ENCODE peak calls at places on chromosomes 16 and 17, in seven cellular contexts. One of them, this sample, is unnamed.

GRCh38 chr17:59469786-59470485 is 95.5 kb upstream of the DHX40 start:
- DNase-seq in colonic mucosa: no peak
- DNase-seq in psoas muscle: no peak
- DNase-seq in K562: no peak
- DNase-seq in fibroblast of lung: no peak
- DNase-seq in fibroblast of mammary gland: no peak
- DNase-seq in vagina: no peak
- DNase-seq in this sample: no peak

GRCh38 chr16:85564277-85565051 is 48.7 kb upstream of the GSE1 start:
- DNase-seq in colonic mucosa: no peak
- DNase-seq in psoas muscle: peak; percentile 63
- DNase-seq in K562: no peak
- DNase-seq in fibroblast of lung: no peak
- DNase-seq in fibroblast of mammary gland: no peak
- DNase-seq in vagina: no peak
- DNase-seq in this sample: no peak

GRCh38 chr17:75036643-75037268 is 10.0 kb downstream of the ATP5PD start:
- DNase-seq in colonic mucosa: peak; percentile 92
- DNase-seq in psoas muscle: peak; percentile 90
- DNase-seq in K562: peak; percentile 79
- DNase-seq in fibroblast of lung: peak; percentile 71
- DNase-seq in fibroblast of mammary gland: peak; percentile 97
- DNase-seq in vagina: no peak
- DNase-seq in this sample: peak; percentile 90

GRCh38 chr16:58186176-58186944 is 11.5 kb downstream of the CSNK2A2 start:
- DNase-seq in colonic mucosa: no peak
- DNase-seq in psoas muscle: no peak
- DNase-seq in K562: no peak
- DNase-seq in fibroblast of lung: no peak
- DNase-seq in fibroblast of mammary gland: no peak
- DNase-seq in vagina: no peak
- DNase-seq in this sample: no peak

GRCh38 chr17:8300629-8301242 is 5.5 kb upstream of the SLC25A35 start:
- DNase-seq in colonic mucosa: peak; percentile 47
- DNase-seq in psoas muscle: peak; percentile 43
- DNase-seq in K562: peak; percentile 63
- DNase-seq in fibroblast of lung: peak; percentile 58
- DNase-seq in fibroblast of mammary gland: peak; percentile 67
- DNase-seq in vagina: no peak
- DNase-seq in this sample: peak; percentile 74

GRCh38 chr16:29029168-29029994 is 44.5 kb downstream of the LAT start:
- DNase-seq in colonic mucosa: peak; percentile 12
- DNase-seq in psoas muscle: peak; percentile 25
- DNase-seq in K562: peak; percentile 81
- DNase-seq in fibroblast of lung: peak; percentile 97
- DNase-seq in fibroblast of mammary gland: peak; percentile 99
- DNase-seq in vagina: no peak
- DNase-seq in this sample: peak; percentile 95

GRCh38 chr17:9332164-9332527 is 243.5 kb downstream of the STX8 start:
- DNase-seq in colonic mucosa: no peak
- DNase-seq in psoas muscle: no peak
- DNase-seq in K562: no peak
- DNase-seq in fibroblast of lung: peak; percentile 78
- DNase-seq in fibroblast of mammary gland: peak; percentile 21
- DNase-seq in vagina: no peak
- DNase-seq in this sample: no peak

GRCh38 chr16:27314161-27314723 is 468 bp downstream of the IL4R start:
- DNase-seq in colonic mucosa: peak; percentile 65
- DNase-seq in psoas muscle: peak; percentile 54
- DNase-seq in K562: peak; percentile 26
- DNase-seq in fibroblast of lung: peak; percentile 93
- DNase-seq in fibroblast of mammary gland: peak; percentile 98
- DNase-seq in vagina: no peak
- DNase-seq in this sample: peak; percentile 98

GRCh38 chr17:58525239-58525638 is 10.8 kb upstream of the MTMR4 start:
- DNase-seq in colonic mucosa: no peak
- DNase-seq in psoas muscle: peak; percentile 63
- DNase-seq in K562: no peak
- DNase-seq in fibroblast of lung: peak; percentile 90
- DNase-seq in fibroblast of mammary gland: peak; percentile 86
- DNase-seq in vagina: no peak
- DNase-seq in this sample: peak; percentile 97

GRCh38 chr16:73012341-73012740 is 35.6 kb downstream of the ZFHX3 start:
- DNase-seq in colonic mucosa: no peak
- DNase-seq in psoas muscle: no peak
- DNase-seq in K562: no peak
- DNase-seq in fibroblast of lung: no peak
- DNase-seq in fibroblast of mammary gland: no peak
- DNase-seq in vagina: no peak
- DNase-seq in this sample: no peak

GRCh38 chr17:83152745-83153611 is 73.6 kb downstream of the METRNL start:
- DNase-seq in colonic mucosa: no peak
- DNase-seq in psoas muscle: peak; percentile 67
- DNase-seq in K562: no peak
- DNase-seq in fibroblast of lung: no peak
- DNase-seq in fibroblast of mammary gland: no peak
- DNase-seq in vagina: peak; percentile 72
- DNase-seq in this sample: no peak

GRCh38 chr17:64920026-64920418 is 744 bp upstream of the LRRC37A3 start:
- DNase-seq in colonic mucosa: peak; percentile 41
- DNase-seq in psoas muscle: peak; percentile 33
- DNase-seq in K562: no peak
- DNase-seq in fibroblast of lung: no peak
- DNase-seq in fibroblast of mammary gland: peak; percentile 11
- DNase-seq in vagina: no peak
- DNase-seq in this sample: peak; percentile 17

GRCh38 chr16:50024207-50024606 is 818 bp upstream of the CNEP1R1 start:
- DNase-seq in colonic mucosa: no peak
- DNase-seq in psoas muscle: no peak
- DNase-seq in K562: no peak
- DNase-seq in fibroblast of lung: no peak
- DNase-seq in fibroblast of mammary gland: no peak
- DNase-seq in vagina: no peak
- DNase-seq in this sample: no peak

GRCh38 chr17:6092182-6092922 is 22.2 kb downstream of the WSCD1 start:
- DNase-seq in colonic mucosa: no peak
- DNase-seq in psoas muscle: no peak
- DNase-seq in K562: no peak
- DNase-seq in fibroblast of lung: no peak
- DNase-seq in fibroblast of mammary gland: no peak
- DNase-seq in vagina: no peak
- DNase-seq in this sample: no peak

GRCh38 chr17:9028171-9028570 is 6.9 kb downstream of the NTN1 start:
- DNase-seq in colonic mucosa: no peak
- DNase-seq in psoas muscle: no peak
- DNase-seq in K562: no peak
- DNase-seq in fibroblast of lung: no peak
- DNase-seq in fibroblast of mammary gland: no peak
- DNase-seq in vagina: no peak
- DNase-seq in this sample: no peak

GRCh38 chr16:71848622-71849021 is 2.8 kb downstream of the ATXN1L start:
- DNase-seq in colonic mucosa: no peak
- DNase-seq in psoas muscle: no peak
- DNase-seq in K562: no peak
- DNase-seq in fibroblast of lung: no peak
- DNase-seq in fibroblast of mammary gland: no peak
- DNase-seq in vagina: no peak
- DNase-seq in this sample: no peak

GRCh38 chr17:50018909-50019308 is 23.9 kb upstream of the DLX3 start:
- DNase-seq in colonic mucosa: no peak
- DNase-seq in psoas muscle: no peak
- DNase-seq in K562: no peak
- DNase-seq in fibroblast of lung: peak; percentile 34
- DNase-seq in fibroblast of mammary gland: no peak
- DNase-seq in vagina: no peak
- DNase-seq in this sample: no peak

DNA sequence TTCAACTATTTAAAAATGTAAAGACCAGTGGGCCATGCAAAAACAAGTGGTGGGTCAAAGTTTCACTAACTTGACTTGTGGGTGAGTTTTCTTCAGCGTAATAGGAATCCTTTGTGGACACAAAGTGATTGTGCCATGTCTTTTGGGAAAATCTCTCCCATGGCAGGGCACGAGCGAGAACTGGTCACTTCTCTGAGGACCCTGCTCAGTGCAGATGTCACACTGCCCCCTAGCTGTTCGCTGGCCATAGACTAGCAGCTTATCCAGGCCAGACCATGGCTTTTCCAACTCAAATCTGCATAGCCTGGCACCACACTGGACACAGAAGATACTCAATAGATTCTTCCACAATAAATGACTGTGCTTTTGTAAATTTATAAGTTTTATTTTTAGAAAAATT is 306.0 kb upstream of the CCL2 start:
- DNase-seq in colonic mucosa: no peak
- DNase-seq in psoas muscle: no peak
- DNase-seq in K562: peak; percentile 66
- DNase-seq in fibroblast of lung: peak; percentile 6
- DNase-seq in fibroblast of mammary gland: no peak
- DNase-seq in vagina: no peak
- DNase-seq in this sample: no peak
- TF ChIP-seq CTCF in colonic mucosa: no peak
- TF ChIP-seq CTCF in psoas muscle: no peak
- TF ChIP-seq CTCF in K562: peak; percentile 89
- TF ChIP-seq CTCF in fibroblast of lung: no peak
- TF ChIP-seq CTCF in fibroblast of mammary gland: peak; percentile 23
- TF ChIP-seq CTCF in vagina: no peak
- TF ChIP-seq CTCF in this sample: peak; percentile 4

GRCh38 chr16:15846510-15846909 is 10.3 kb downstream of the MYH11 start:
- DNase-seq in colonic mucosa: no peak
- DNase-seq in psoas muscle: no peak
- DNase-seq in K562: no peak
- DNase-seq in fibroblast of lung: no peak
- DNase-seq in fibroblast of mammary gland: no peak
- DNase-seq in vagina: no peak
- DNase-seq in this sample: no peak
- H3K4me3 ChIP-seq in colonic mucosa: no peak overlapping the region
- H3K4me3 ChIP-seq in psoas muscle: no peak overlapping the region
- H3K4me3 ChIP-seq in K562: no peak overlapping the region
- H3K4me3 ChIP-seq in fibroblast of lung: no peak overlapping the region
- H3K4me3 ChIP-seq in fibroblast of mammary gland: no peak overlapping the region
- H3K4me3 ChIP-seq in vagina: peak overlapping the region; percentile 10
- H3K4me3 ChIP-seq in this sample: no peak overlapping the region

DNA sequence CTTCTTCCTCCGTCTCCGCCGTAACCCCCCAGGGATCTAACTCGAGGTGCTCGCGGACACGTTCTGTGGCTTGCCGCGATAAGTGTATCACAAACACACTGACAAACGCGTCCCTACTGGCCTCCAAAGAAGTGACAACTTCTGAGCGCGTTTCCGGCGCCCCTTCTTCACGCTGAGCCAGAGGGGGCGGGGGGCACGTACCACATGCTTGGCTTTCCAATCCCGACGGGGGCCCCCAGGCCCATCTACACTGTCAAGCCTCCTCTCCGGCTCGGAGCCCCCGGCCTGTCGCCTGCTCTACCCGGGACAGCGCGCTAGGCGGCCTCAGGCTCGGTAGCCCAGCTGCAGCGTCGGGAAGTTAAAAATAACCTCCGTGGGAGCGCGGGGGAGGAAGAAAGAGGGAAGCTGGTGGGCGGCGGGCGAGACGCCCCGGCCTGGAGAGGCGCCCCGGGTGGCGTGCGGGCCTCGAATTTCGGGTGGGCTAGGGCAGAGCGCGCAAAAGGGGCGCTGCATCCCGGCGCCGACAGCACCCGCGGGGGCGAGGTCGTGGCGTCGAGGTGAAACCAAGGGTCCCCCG is 676 bp upstream of the SPHK1 start:
- DNase-seq in colonic mucosa: peak; percentile 44
- DNase-seq in psoas muscle: peak; percentile 54
- DNase-seq in K562: peak; percentile 57
- DNase-seq in fibroblast of lung: peak; percentile 66
- DNase-seq in fibroblast of mammary gland: peak; percentile 53
- DNase-seq in vagina: no peak
- DNase-seq in this sample: peak; percentile 63
- TF ChIP-seq CTCF in colonic mucosa: no peak
- TF ChIP-seq CTCF in psoas muscle: peak; percentile 38
- TF ChIP-seq CTCF in K562: peak; percentile 40
- TF ChIP-seq CTCF in fibroblast of lung: no peak
- TF ChIP-seq CTCF in fibroblast of mammary gland: peak; percentile 11
- TF ChIP-seq CTCF in vagina: no peak
- TF ChIP-seq CTCF in this sample: peak; percentile 19

GRCh38 chr16:88486398-88487123 is 33.5 kb downstream of the ZFPM1 start:
- DNase-seq in colonic mucosa: no peak
- DNase-seq in psoas muscle: no peak
- DNase-seq in K562: no peak
- DNase-seq in fibroblast of lung: no peak
- DNase-seq in fibroblast of mammary gland: no peak
- DNase-seq in vagina: no peak
- DNase-seq in this sample: no peak

GRCh38 chr16:88489163-88489721 is 36.2 kb downstream of the ZFPM1 start:
- DNase-seq in colonic mucosa: peak; percentile 66
- DNase-seq in psoas muscle: no peak
- DNase-seq in K562: no peak
- DNase-seq in fibroblast of lung: no peak
- DNase-seq in fibroblast of mammary gland: no peak
- DNase-seq in vagina: no peak
- DNase-seq in this sample: no peak

GRCh38 chr16:88491001-88491559 is 38.0 kb downstream of the ZFPM1 start:
- DNase-seq in colonic mucosa: no peak
- DNase-seq in psoas muscle: no peak
- DNase-seq in K562: no peak
- DNase-seq in fibroblast of lung: no peak
- DNase-seq in fibroblast of mammary gland: no peak
- DNase-seq in vagina: no peak
- DNase-seq in this sample: no peak

GRCh38 chr16:88487124-88487432 is 34.0 kb downstream of the ZFPM1 start:
- DNase-seq in colonic mucosa: no peak
- DNase-seq in psoas muscle: no peak
- DNase-seq in K562: no peak
- DNase-seq in fibroblast of lung: no peak
- DNase-seq in fibroblast of mammary gland: no peak
- DNase-seq in vagina: no peak
- DNase-seq in this sample: no peak

DNA sequence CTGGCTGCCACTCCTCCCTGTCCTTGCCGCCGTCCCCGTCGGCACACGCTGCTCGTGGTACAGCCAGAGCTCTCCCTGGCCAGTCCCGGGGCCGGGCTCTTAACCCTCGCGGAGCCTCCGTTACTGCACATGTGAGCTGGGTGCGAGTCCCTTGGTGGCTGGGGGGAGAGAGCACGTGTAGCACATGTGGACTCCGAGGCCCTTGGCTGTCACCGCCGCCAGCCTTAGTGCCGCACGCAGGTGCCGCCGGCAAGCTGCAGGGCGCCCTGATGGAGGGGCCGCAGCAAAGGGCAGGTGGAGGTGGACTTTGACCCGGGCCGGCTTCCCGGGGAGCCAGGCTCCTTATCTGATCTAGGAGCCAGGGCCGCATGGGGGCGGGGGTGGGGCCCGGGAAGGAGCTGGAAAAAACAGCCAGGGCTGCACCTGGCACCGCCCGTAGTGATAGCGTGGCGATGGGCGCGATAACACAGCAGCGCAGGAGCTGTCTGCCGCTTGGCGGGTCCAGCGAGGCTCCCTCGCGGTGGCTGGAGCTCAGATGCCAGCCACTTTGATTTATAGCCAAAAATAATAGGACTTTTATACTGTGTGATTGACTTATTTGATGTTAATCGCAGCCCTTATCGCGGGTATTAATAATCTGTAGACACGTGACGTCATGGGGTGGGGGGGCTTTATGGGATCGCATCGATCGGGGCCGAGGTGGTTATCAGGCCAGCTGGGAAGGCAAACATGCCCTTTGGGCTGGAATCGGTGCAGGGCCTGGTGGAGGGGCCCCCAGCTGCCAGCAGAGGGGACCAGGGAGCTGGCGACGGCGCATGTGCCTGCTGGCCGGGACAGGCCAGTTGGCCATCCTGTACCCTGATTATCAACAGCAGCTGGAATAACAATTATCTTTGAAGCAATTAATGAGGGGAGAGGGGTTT is 35.1 kb downstream of the ZFPM1 start:
- DNase-seq in colonic mucosa: peak; percentile 96
- DNase-seq in psoas muscle: no peak
- DNase-seq in K562: peak; percentile 69
- DNase-seq in fibroblast of lung: no peak
- DNase-seq in fibroblast of mammary gland: no peak
- DNase-seq in vagina: no peak
- DNase-seq in this sample: no peak
- H3K4me3 ChIP-seq in colonic mucosa: no peak overlapping the region
- H3K4me3 ChIP-seq in psoas muscle: no peak overlapping the region
- H3K4me3 ChIP-seq in K562: no peak overlapping the region
- H3K4me3 ChIP-seq in fibroblast of lung: no peak overlapping the region
- H3K4me3 ChIP-seq in fibroblast of mammary gland: no peak overlapping the region
- H3K4me3 ChIP-seq in vagina: no peak overlapping the region
- H3K4me3 ChIP-seq in this sample: no peak overlapping the region

This sample was measured in fibroblast of pulmonary artery.